ENCODE peak calls at places on chromosomes 4 and X, in six cellular contexts. One of them, this sample, is unnamed.

GRCh38 chr4:158769175-158769831 is 477 bp downstream of the FNIP2 start:
- DNase-seq in upper lobe of left lung: peak; percentile 55
- DNase-seq in GM23338: peak; percentile 54
- DNase-seq in HepG2: no peak
- DNase-seq in HCT116: no peak
- DNase-seq in transverse colon: peak; percentile 37
- DNase-seq in this sample: peak; percentile 88

GRCh38 chr4:36786519-36786918 is 458.0 kb upstream of the NWD2 start:
- DNase-seq in upper lobe of left lung: no peak
- DNase-seq in GM23338: no peak
- DNase-seq in HepG2: no peak
- DNase-seq in HCT116: no peak
- DNase-seq in transverse colon: no peak
- DNase-seq in this sample: no peak

GRCh38 chrX:1215123-1215823 is 2.8 kb upstream of the CRLF2 start:
- DNase-seq in upper lobe of left lung: no peak
- DNase-seq in GM23338: no peak
- DNase-seq in HepG2: no peak
- DNase-seq in HCT116: no peak
- DNase-seq in transverse colon: no peak
- DNase-seq in this sample: peak; percentile 1

GRCh38 chr4:1488831-1489638 is 82.8 kb upstream of the NKX1-1 start:
- DNase-seq in upper lobe of left lung: no peak
- DNase-seq in GM23338: no peak
- DNase-seq in HepG2: no peak
- DNase-seq in HCT116: no peak
- DNase-seq in transverse colon: no peak
- DNase-seq in this sample: no peak

GRCh38 chr4:153794001-153794400 is 5.1 kb upstream of the SFRP2 start:
- DNase-seq in upper lobe of left lung: no peak
- DNase-seq in GM23338: no peak
- DNase-seq in HepG2: no peak
- DNase-seq in HCT116: no peak
- DNase-seq in transverse colon: no peak
- DNase-seq in this sample: no peak

GRCh38 chrX:19852014-19853005 is 35.1 kb downstream of the SH3KBP1 start:
- DNase-seq in upper lobe of left lung: no peak
- DNase-seq in GM23338: no peak
- DNase-seq in HepG2: peak; percentile 72
- DNase-seq in HCT116: no peak
- DNase-seq in transverse colon: no peak
- DNase-seq in this sample: no peak

GRCh38 chrX:68721546-68721945 is 74.1 kb downstream of the STARD8 start:
- DNase-seq in upper lobe of left lung: no peak
- DNase-seq in GM23338: no peak
- DNase-seq in HepG2: no peak
- DNase-seq in HCT116: no peak
- DNase-seq in transverse colon: no peak
- DNase-seq in this sample: peak; percentile 67

GRCh38 chrX:1727531-1728027 is 112.7 kb downstream of the ASMT start:
- DNase-seq in upper lobe of left lung: no peak
- DNase-seq in GM23338: peak; percentile 85
- DNase-seq in HepG2: peak; percentile 7
- DNase-seq in HCT116: peak; percentile 46
- DNase-seq in transverse colon: no peak
- DNase-seq in this sample: no peak

GRCh38 chr4:1172228-1172851 is at the start of gene SPON2:
- DNase-seq in upper lobe of left lung: no peak
- DNase-seq in GM23338: peak; percentile 62
- DNase-seq in HepG2: peak; percentile 39
- DNase-seq in HCT116: no peak
- DNase-seq in transverse colon: no peak
- DNase-seq in this sample: peak; percentile 81

GRCh38 chrX:153944140-153944799 is at the start of gene RENBP:
- DNase-seq in upper lobe of left lung: peak; percentile 79
- DNase-seq in GM23338: peak; percentile 70
- DNase-seq in HepG2: no peak
- DNase-seq in HCT116: no peak
- DNase-seq in transverse colon: peak; percentile 61
- DNase-seq in this sample: peak; percentile 92

GRCh38 chr4:157072002-157072401 is 3.9 kb upstream of the GLRB start:
- DNase-seq in upper lobe of left lung: no peak
- DNase-seq in GM23338: no peak
- DNase-seq in HepG2: no peak
- DNase-seq in HCT116: no peak
- DNase-seq in transverse colon: no peak
- DNase-seq in this sample: no peak

GRCh38 chr4:64564126-64564525 is 154.9 kb upstream of the TECRL start:
- DNase-seq in upper lobe of left lung: no peak
- DNase-seq in GM23338: no peak
- DNase-seq in HepG2: no peak
- DNase-seq in HCT116: no peak
- DNase-seq in transverse colon: no peak
- DNase-seq in this sample: no peak

GRCh38 chrX:119503484-119503861 is 35.2 kb downstream of the SLC25A5 start:
- DNase-seq in upper lobe of left lung: peak; percentile 51
- DNase-seq in GM23338: no peak
- DNase-seq in HepG2: peak; percentile 22
- DNase-seq in HCT116: no peak
- DNase-seq in transverse colon: peak; percentile 47
- DNase-seq in this sample: no peak

GRCh38 chr4:145066063-145066501 is 31.9 kb downstream of the ANAPC10 start:
- DNase-seq in upper lobe of left lung: no peak
- DNase-seq in GM23338: peak; percentile 77
- DNase-seq in HepG2: no peak
- DNase-seq in HCT116: peak; percentile 60
- DNase-seq in transverse colon: no peak
- DNase-seq in this sample: no peak

GRCh38 chr4:111537861-111538260 is 607.4 kb upstream of the FAM241A start:
- DNase-seq in upper lobe of left lung: no peak
- DNase-seq in GM23338: no peak
- DNase-seq in HepG2: no peak
- DNase-seq in HCT116: no peak
- DNase-seq in transverse colon: no peak
- DNase-seq in this sample: no peak

GRCh38 chr4:168647976-168648375 is 151.1 kb downstream of the PALLD start:
- DNase-seq in upper lobe of left lung: no peak
- DNase-seq in GM23338: no peak
- DNase-seq in HepG2: no peak
- DNase-seq in HCT116: no peak
- DNase-seq in transverse colon: no peak
- DNase-seq in this sample: no peak

GRCh38 chrX:9340619-9341304 is 124.1 kb upstream of the TBL1X start:
- DNase-seq in upper lobe of left lung: peak; percentile 78
- DNase-seq in GM23338: peak; percentile 27
- DNase-seq in HepG2: no peak
- DNase-seq in HCT116: no peak
- DNase-seq in transverse colon: peak; percentile 26
- DNase-seq in this sample: peak; percentile 86

GRCh38 chr4:71095141-71095939 is 101.9 kb downstream of the DCK start:
- DNase-seq in upper lobe of left lung: no peak
- DNase-seq in GM23338: no peak
- DNase-seq in HepG2: no peak
- DNase-seq in HCT116: no peak
- DNase-seq in transverse colon: no peak
- DNase-seq in this sample: no peak

GRCh38 chrX:148310402-148311200 is 189.8 kb upstream of the AFF2 start:
- DNase-seq in upper lobe of left lung: no peak
- DNase-seq in GM23338: no peak
- DNase-seq in HepG2: no peak
- DNase-seq in HCT116: no peak
- DNase-seq in transverse colon: no peak
- DNase-seq in this sample: no peak

GRCh38 chr4:15344041-15344440 is 83.8 kb upstream of the C1QTNF7 start:
- DNase-seq in upper lobe of left lung: no peak
- DNase-seq in GM23338: no peak
- DNase-seq in HepG2: no peak
- DNase-seq in HCT116: no peak
- DNase-seq in transverse colon: no peak
- DNase-seq in this sample: no peak

GRCh38 chrX:40098264-40099045 is 697 bp upstream of the BCOR start:
- DNase-seq in upper lobe of left lung: no peak
- DNase-seq in GM23338: peak; percentile 72
- DNase-seq in HepG2: no peak
- DNase-seq in HCT116: no peak
- DNase-seq in transverse colon: peak; percentile 58
- DNase-seq in this sample: peak; percentile 89

GRCh38 chr4:174277433-174277832 is 6.0 kb downstream of the FBXO8 start:
- DNase-seq in upper lobe of left lung: no peak
- DNase-seq in GM23338: no peak
- DNase-seq in HepG2: no peak
- DNase-seq in HCT116: no peak
- DNase-seq in transverse colon: no peak
- DNase-seq in this sample: no peak

GRCh38 chr4:69823481-69824186 is 36.3 kb downstream of the SULT1E1 start:
- DNase-seq in upper lobe of left lung: peak; percentile 76
- DNase-seq in GM23338: peak; percentile 62
- DNase-seq in HepG2: peak; percentile 98
- DNase-seq in HCT116: peak; percentile 18
- DNase-seq in transverse colon: peak; percentile 83
- DNase-seq in this sample: peak; percentile 73

GRCh38 chr4:123892997-123893745 is 496.6 kb downstream of the SPRY1 start:
- DNase-seq in upper lobe of left lung: no peak
- DNase-seq in GM23338: no peak
- DNase-seq in HepG2: peak; percentile 86
- DNase-seq in HCT116: no peak
- DNase-seq in transverse colon: no peak
- DNase-seq in this sample: no peak

GRCh38 chr4:81165853-81166430 is 49.1 kb downstream of the PRKG2 start:
- DNase-seq in upper lobe of left lung: no peak
- DNase-seq in GM23338: no peak
- DNase-seq in HepG2: no peak
- DNase-seq in HCT116: no peak
- DNase-seq in transverse colon: no peak
- DNase-seq in this sample: no peak

GRCh38 chrX:129649268-129650182 is 5.2 kb downstream of the APLN start:
- DNase-seq in upper lobe of left lung: no peak
- DNase-seq in GM23338: no peak
- DNase-seq in HepG2: no peak
- DNase-seq in HCT116: no peak
- DNase-seq in transverse colon: no peak
- DNase-seq in this sample: no peak

GRCh38 chr4:153452661-153453378 is 13.3 kb upstream of the TMEM131L start:
- DNase-seq in upper lobe of left lung: no peak
- DNase-seq in GM23338: no peak
- DNase-seq in HepG2: peak; percentile 52
- DNase-seq in HCT116: no peak
- DNase-seq in transverse colon: no peak
- DNase-seq in this sample: no peak

GRCh38 chr4:178185517-178185916 is 743.3 kb upstream of the AGA start:
- DNase-seq in upper lobe of left lung: no peak
- DNase-seq in GM23338: no peak
- DNase-seq in HepG2: no peak
- DNase-seq in HCT116: no peak
- DNase-seq in transverse colon: no peak
- DNase-seq in this sample: no peak

GRCh38 chrX:40380649-40381488 is 199.9 kb upstream of the ATP6AP2 start:
- DNase-seq in upper lobe of left lung: no peak
- DNase-seq in GM23338: no peak
- DNase-seq in HepG2: no peak
- DNase-seq in HCT116: no peak
- DNase-seq in transverse colon: no peak
- DNase-seq in this sample: no peak

DNA sequence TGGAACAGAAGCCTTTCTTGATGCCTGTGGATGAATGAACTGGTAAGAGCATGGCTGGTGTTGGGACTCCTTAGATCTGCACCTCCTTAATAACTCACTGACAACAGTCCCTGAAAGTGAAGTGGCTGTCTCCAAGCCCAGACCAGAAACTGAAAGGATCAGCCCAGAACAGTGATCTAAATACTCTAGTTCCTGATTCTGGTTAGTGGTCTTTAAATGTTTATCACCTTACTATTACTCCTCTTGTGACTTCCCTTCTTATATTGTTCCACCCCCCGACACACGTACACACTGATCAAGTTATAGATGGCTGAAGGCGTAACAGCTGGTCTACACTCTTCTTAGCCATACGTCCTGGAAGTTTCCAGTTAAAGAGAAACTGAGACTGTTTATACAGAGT is 33.8 kb upstream of the ARMCX2 start:
- DNase-seq in upper lobe of left lung: no peak
- DNase-seq in GM23338: no peak
- DNase-seq in HepG2: no peak
- DNase-seq in HCT116: no peak
- DNase-seq in transverse colon: no peak
- DNase-seq in this sample: no peak
- H3K4me1 ChIP-seq in upper lobe of left lung: no peaks in the 10 kb centered on the region
- H3K4me1 ChIP-seq in GM23338: peaks cover 4% of the 10 kb centered on the region
- H3K4me1 ChIP-seq in HepG2: no peaks in the 10 kb centered on the region
- H3K4me1 ChIP-seq in HCT116: no peaks in the 10 kb centered on the region
- H3K4me1 ChIP-seq in transverse colon: no peaks in the 10 kb centered on the region
- H3K4me1 ChIP-seq in this sample: no peaks in the 10 kb centered on the region

GRCh38 chr4:18020671-18021469 is 685 bp downstream of the LCORL start:
- DNase-seq in upper lobe of left lung: peak; percentile 74
- DNase-seq in GM23338: peak; percentile 91
- DNase-seq in HepG2: peak; percentile 73
- DNase-seq in HCT116: peak; percentile 45
- DNase-seq in transverse colon: peak; percentile 70
- DNase-seq in this sample: peak; percentile 92
- TF ChIP-seq POLR2AphosphoS5 in upper lobe of left lung: no peak
- TF ChIP-seq POLR2AphosphoS5 in GM23338: no peak
- TF ChIP-seq POLR2AphosphoS5 in HepG2: no peak
- TF ChIP-seq POLR2AphosphoS5 in HCT116: no peak
- TF ChIP-seq POLR2AphosphoS5 in transverse colon: no peak
- TF ChIP-seq POLR2AphosphoS5 in this sample: no peak

DNA sequence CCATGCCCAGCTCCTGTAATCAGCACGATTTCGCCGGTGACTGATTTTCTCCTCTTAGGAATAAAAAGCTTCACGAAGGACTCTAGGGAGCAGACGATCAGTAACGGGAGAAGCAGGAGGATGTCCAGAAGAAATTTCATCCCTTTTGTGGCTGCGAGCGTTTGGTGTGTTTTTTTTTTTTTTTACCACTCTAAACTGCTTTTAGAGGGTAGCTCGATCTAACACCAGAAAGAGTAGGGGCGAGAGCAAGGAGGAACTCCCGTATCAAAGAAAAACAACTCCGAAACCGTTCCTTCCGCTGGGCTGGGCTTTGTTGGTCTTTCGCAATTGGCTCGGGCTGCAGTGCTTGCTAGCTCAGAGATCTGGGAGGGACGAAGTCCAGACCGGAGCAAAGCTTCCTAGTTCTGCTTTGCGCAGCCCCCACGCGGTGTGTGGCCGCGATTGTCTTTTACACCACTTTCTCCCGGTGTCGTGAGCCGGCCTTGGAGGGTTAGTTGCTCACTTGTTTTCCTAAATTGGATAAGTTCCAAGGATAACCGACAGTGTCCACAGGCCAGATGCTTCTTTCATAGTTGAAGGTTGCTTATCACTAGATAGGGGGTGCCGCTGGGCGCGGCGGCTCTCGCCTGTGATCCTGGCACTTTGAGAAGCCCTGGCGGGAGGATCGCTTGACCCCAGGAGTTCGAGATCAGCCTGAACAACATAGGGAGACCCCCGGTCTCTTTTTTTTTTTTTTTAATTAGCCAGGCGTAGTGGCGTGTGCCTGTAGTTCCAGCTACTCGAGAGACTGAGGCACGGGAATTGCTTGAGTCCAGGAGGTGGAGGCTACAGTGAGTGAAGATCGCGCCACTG is at the start of gene HSD17B11:
- DNase-seq in upper lobe of left lung: peak; percentile 96
- DNase-seq in GM23338: peak; percentile 93
- DNase-seq in HepG2: peak; percentile 96
- DNase-seq in HCT116: peak; percentile 82
- DNase-seq in transverse colon: peak; percentile 94
- DNase-seq in this sample: peak; percentile 96
- H3K4me1 ChIP-seq in upper lobe of left lung: peaks cover 36% of the 10 kb centered on the region
- H3K4me1 ChIP-seq in GM23338: no peaks in the 10 kb centered on the region
- H3K4me1 ChIP-seq in HepG2: peaks cover 29% of the 10 kb centered on the region
- H3K4me1 ChIP-seq in HCT116: no peaks in the 10 kb centered on the region
- H3K4me1 ChIP-seq in transverse colon: no peaks in the 10 kb centered on the region
- H3K4me1 ChIP-seq in this sample: peaks cover 26% of the 10 kb centered on the region

GRCh38 chr4:78560296-78560963 is 8.9 kb downstream of the ANXA3 start:
- DNase-seq in upper lobe of left lung: peak; percentile 40
- DNase-seq in GM23338: no peak
- DNase-seq in HepG2: no peak
- DNase-seq in HCT116: peak; percentile 88
- DNase-seq in transverse colon: no peak
- DNase-seq in this sample: no peak
- TF ChIP-seq POLR2AphosphoS5 in upper lobe of left lung: peak; percentile 41
- TF ChIP-seq POLR2AphosphoS5 in GM23338: no peak
- TF ChIP-seq POLR2AphosphoS5 in HepG2: no peak
- TF ChIP-seq POLR2AphosphoS5 in HCT116: peak; percentile 76
- TF ChIP-seq POLR2AphosphoS5 in transverse colon: no peak
- TF ChIP-seq POLR2AphosphoS5 in this sample: no peak